ENCODE peak calls at places on chromosomes 11 and 22, in nine cellular contexts. D, R, K, T, N, J, F, U and A are unnamed samples.

GRCh38 chr11:114796954-114797721 is 118.8 kb downstream of the NXPE2 start:
- DNase-seq in F (no peak), U (no peak), R (no peak), D (peak; percentile 60), K (no peak), N (no peak), T (no peak), J (no peak), A (no peak)

GRCh38 chr11:121426476-121427454 is 25.3 kb upstream of the SORL1 start:
- DNase-seq in D (peak; percentile 62), F (peak; percentile 63), K (peak; percentile 22), T (peak; percentile 44), R (no peak), J (peak; percentile 93), N (peak; percentile 35), U (no peak), A (no peak)

GRCh38 chr11:123145220-123145619 is 49.8 kb downstream of the CLMP start:
- DNase-seq in K (peak; percentile 86), D (peak; percentile 58), F (peak; percentile 61), T (no peak), R (peak; percentile 91), U (no peak), N (peak; percentile 57), J (no peak), A (peak; percentile 72)

GRCh38 chr22:48474881-48475280 is 1352.8 kb downstream of the BRD1 start:
- DNase-seq in J (peak; percentile 41), T (no peak), U (no peak), D (no peak), N (no peak), K (no peak), R (no peak), F (no peak), A (no peak)

GRCh38 chr22:26053737-26054316 is 115.4 kb upstream of the SEZ6L start:
- DNase-seq in D (no peak), U (no peak), F (no peak), K (no peak), N (no peak), R (no peak), T (no peak), J (no peak), A (no peak)

GRCh38 chr22:36010913-36011312 is 17.7 kb downstream of the RBFOX2 start:
- DNase-seq in T (no peak), J (no peak), F (no peak), R (peak; percentile 72), D (no peak), U (no peak), K (no peak), N (no peak), A (no peak)

GRCh38 chr11:72802822-72803221 is 9.0 kb upstream of the STARD10 start:
- DNase-seq in D (no peak), F (no peak), J (no peak), T (no peak), N (no peak), U (no peak), K (no peak), R (no peak), A (no peak)

GRCh38 chr11:104995001-104995408 is 26.6 kb upstream of the CASP4 start:
- DNase-seq in N (no peak), D (no peak), R (no peak), J (no peak), U (no peak), K (no peak), T (no peak), F (no peak), A (no peak)

GRCh38 chr11:120401506-120401905 is 65.3 kb downstream of the ARHGEF12 start:
- DNase-seq in K (no peak), R (no peak), D (no peak), J (no peak), F (no peak), T (no peak), N (no peak), U (no peak), A (no peak)

GRCh38 chr11:111918390-111919256 is at the start of gene C11orf52:
- DNase-seq in U (no peak), K (peak; percentile 96), N (peak; percentile 45), T (peak; percentile 51), J (no peak), R (peak; percentile 60), D (peak; percentile 81), F (peak; percentile 96), A (peak; percentile 83)

GRCh38 chr11:101775033-101775432 is 139.8 kb upstream of the CEP126 start:
- DNase-seq in D (no peak), K (no peak), N (no peak), R (no peak), F (no peak), U (no peak), T (no peak), J (no peak), A (no peak)

GRCh38 chr11:20026629-20027545 is 133.4 kb downstream of the DBX1 start:
- DNase-seq in T (no peak), J (no peak), U (no peak), D (no peak), R (no peak), N (peak; percentile 40), K (peak; percentile 66), F (peak; percentile 90), A (no peak)

GRCh38 chr11:4636962-4637661 is at the start of gene OR51D1:
- DNase-seq in T (peak; percentile 83), N (peak; percentile 68), F (peak; percentile 80), U (peak; percentile 47), K (peak; percentile 73), J (peak; percentile 89), R (peak; percentile 77), D (peak; percentile 78), A (peak; percentile 69)

GRCh38 chr11:111941963-111942362 is 4.8 kb downstream of the DIXDC1 start:
- DNase-seq in K (no peak), N (no peak), D (peak; percentile 80), U (no peak), J (no peak), F (no peak), R (no peak), T (no peak), A (no peak)

GRCh38 chr11:66373261-66373660 is 1.7 kb upstream of the SLC29A2 start:
- DNase-seq in N (no peak), U (no peak), K (no peak), J (peak; percentile 12), R (no peak), F (peak; percentile 26), T (no peak), D (peak; percentile 78), A (no peak)

GRCh38 chr11:110424775-110425444 is 4.8 kb upstream of the FDX1 start:
- DNase-seq in F (no peak), D (no peak), J (no peak), T (no peak), N (no peak), U (no peak), K (no peak), R (no peak), A (no peak)

GRCh38 chr11:111966678-111967077 is 29.5 kb downstream of the DIXDC1 start:
- DNase-seq in U (no peak), J (no peak), F (no peak), D (no peak), K (no peak), T (no peak), N (no peak), R (no peak), A (no peak)

GRCh38 chr11:75269896-75270295 is 29.3 kb downstream of the TPBGL start:
- DNase-seq in J (peak; percentile 54), T (no peak), D (peak; percentile 20), R (no peak), F (no peak), K (no peak), N (peak; percentile 5), U (no peak), A (no peak)

DNA sequence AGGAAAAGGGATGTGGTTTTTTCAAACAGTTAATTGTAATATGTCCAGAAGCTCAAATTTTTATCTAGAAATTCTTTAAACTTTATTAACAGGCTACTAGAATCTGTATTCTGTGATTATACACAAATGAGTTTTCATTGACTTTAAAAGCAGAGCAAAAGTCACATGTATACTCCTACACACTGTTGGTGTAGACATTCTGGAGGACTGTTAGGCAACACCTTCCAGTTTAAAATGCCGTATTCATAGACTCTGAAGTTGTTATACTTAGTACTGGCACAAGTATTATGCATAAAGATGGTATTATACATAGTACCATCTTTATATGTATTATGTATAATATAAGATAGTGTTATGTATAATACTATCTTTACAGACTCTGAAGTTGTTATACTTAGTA is 64.9 kb downstream of the SPECC1L start:
- DNase-seq in U (no peak), J (no peak), D (no peak), F (no peak), N (no peak), T (no peak), R (peak; percentile 54), K (no peak), A (no peak)
- H3K4me1 ChIP-seq in U (no peaks in the 10 kb centered on the region), J (peaks cover 20% of the 10 kb centered on the region), D (peaks cover 18% of the 10 kb centered on the region), F (peaks cover 16% of the 10 kb centered on the region), N (no peaks in the 10 kb centered on the region), T (no peaks in the 10 kb centered on the region), R (peaks cover 8% of the 10 kb centered on the region), K (no peaks in the 10 kb centered on the region), A (no peaks in the 10 kb centered on the region)

DNA sequence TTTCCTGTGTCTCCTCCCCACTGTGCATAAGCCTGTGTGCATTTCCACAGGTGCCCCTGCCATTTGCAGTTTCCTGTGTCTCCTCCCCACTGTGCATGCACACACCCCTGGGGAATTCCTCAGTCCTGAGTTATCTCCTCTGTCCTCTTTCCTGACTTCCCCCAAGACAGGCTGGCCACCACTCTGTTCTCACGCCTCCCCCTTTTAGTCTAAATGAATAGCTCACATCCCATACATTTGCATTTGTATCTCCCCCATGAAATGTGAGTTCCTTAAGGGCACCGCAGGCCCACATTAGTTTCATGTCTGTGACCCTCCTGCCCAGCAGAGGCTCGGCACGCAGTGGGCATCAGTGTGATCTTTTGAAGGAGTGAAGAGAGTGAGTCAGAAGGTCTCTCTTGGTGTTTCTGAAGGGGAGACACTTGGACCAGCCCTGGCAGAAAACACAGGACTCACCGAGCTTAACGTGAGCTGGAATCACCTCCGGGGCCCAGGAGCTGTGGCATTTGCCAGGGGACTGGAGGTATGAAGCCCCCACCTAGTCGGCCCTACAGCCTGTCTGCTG is 6.2 kb downstream of the LRRC74B start:
- DNase-seq in J (peak; percentile 45), K (no peak), R (no peak), F (no peak), U (no peak), T (no peak), D (no peak), N (no peak), A (no peak)
- H3K4me1 ChIP-seq in J (peaks cover 9% of the 10 kb centered on the region), K (no peaks in the 10 kb centered on the region), R (no peaks in the 10 kb centered on the region), F (no peaks in the 10 kb centered on the region), U (peaks cover 10% of the 10 kb centered on the region), T (peaks cover 23% of the 10 kb centered on the region), D (no peaks in the 10 kb centered on the region), N (no peaks in the 10 kb centered on the region), A (no peaks in the 10 kb centered on the region)

GRCh38 chr11:31940396-31941037 is 129.4 kb upstream of the PAX6 start:
- DNase-seq in R (peak; percentile 85), F (no peak), D (no peak), U (no peak), N (no peak), K (peak; percentile 10), J (no peak), T (no peak), A (no peak)
- H3K4me1 ChIP-seq in R (no peaks in the 10 kb centered on the region), F (no peaks in the 10 kb centered on the region), D (no peaks in the 10 kb centered on the region), U (no peaks in the 10 kb centered on the region), N (no peaks in the 10 kb centered on the region), K (no peaks in the 10 kb centered on the region), J (no peaks in the 10 kb centered on the region), T (no peaks in the 10 kb centered on the region), A (no peaks in the 10 kb centered on the region)

GRCh38 chr11:109076870-109077269 is 345.1 kb upstream of the C11orf87 start:
- DNase-seq in J (no peak), D (no peak), R (peak; percentile 32), K (no peak), U (no peak), N (no peak), T (no peak), F (no peak), A (no peak)
- H3K4me1 ChIP-seq in J (no peaks in the 10 kb centered on the region), D (peaks cover 6% of the 10 kb centered on the region), R (peaks cover 16% of the 10 kb centered on the region), K (peaks cover 6% of the 10 kb centered on the region), U (no peaks in the 10 kb centered on the region), N (no peaks in the 10 kb centered on the region), T (no peaks in the 10 kb centered on the region), F (no peaks in the 10 kb centered on the region), A (no peaks in the 10 kb centered on the region)

GRCh38 chr11:32090774-32091370 is at the start of gene RCN1:
- DNase-seq in R (peak; percentile 95), K (peak; percentile 44), D (peak; percentile 79), J (peak; percentile 90), U (no peak), F (peak; percentile 68), T (peak; percentile 17), N (peak; percentile 69), A (peak; percentile 61)
- H3K4me1 ChIP-seq in R (no peaks in the 10 kb centered on the region), K (peaks cover 25% of the 10 kb centered on the region), D (peaks cover 5% of the 10 kb centered on the region), J (peaks cover 48% of the 10 kb centered on the region), U (peaks cover 9% of the 10 kb centered on the region), F (peaks cover 16% of the 10 kb centered on the region), T (peaks cover 7% of the 10 kb centered on the region), N (peaks cover 18% of the 10 kb centered on the region), A (peaks cover 17% of the 10 kb centered on the region)